ENCODE peak calls at places on chromosome 1, in eight cellular contexts. A is GM23248, J is IMR-90, K is MM.1S, X is mammary epithelial cell, T is left ventricle myocardium inferior, F is endodermal cell, V is adrenal gland. M is an unnamed sample.

GRCh38 chr1:231124746-231125145 is 37.1 kb upstream of the TRIM67 start:
- DNase-seq in A (no peak), J (no peak), K (no peak), X (no peak), T (no peak), F (no peak), V (no peak), M (no peak)

GRCh38 chr1:167431261-167431908 is 86.9 kb downstream of the CD247 start:
- DNase-seq in A (no peak), J (no peak), K (no peak), X (no peak), T (no peak), F (no peak), V (no peak), M (peak; percentile 62)

GRCh38 chr1:35287807-35288640 is 19.5 kb downstream of the ZMYM4 start:
- DNase-seq in A (peak; percentile 88), J (peak; percentile 63), K (no peak), X (peak; percentile 60), T (no peak), F (no peak), V (no peak), M (no peak)

GRCh38 chr1:3409737-3410434 is 44.6 kb upstream of the ARHGEF16 start:
- DNase-seq in A (peak; percentile 91), J (peak; percentile 23), K (no peak), X (peak; percentile 24), T (peak; percentile 54), F (peak; percentile 66), V (peak; percentile 78), M (peak; percentile 57)

GRCh38 chr1:156303241-156303640 is 4.1 kb upstream of the VHLL start:
- DNase-seq in A (no peak), J (no peak), K (no peak), X (no peak), T (no peak), F (no peak), V (no peak), M (no peak)

GRCh38 chr1:176382163-176382562 is 80.8 kb upstream of the PAPPA2 start:
- DNase-seq in A (no peak), J (no peak), K (no peak), X (no peak), T (no peak), F (no peak), V (no peak), M (no peak)

GRCh38 chr1:53500184-53501064 is 41.2 kb downstream of the DMRTB1 start:
- DNase-seq in A (no peak), J (no peak), K (no peak), X (no peak), T (no peak), F (no peak), V (no peak), M (no peak)

GRCh38 chr1:186482661-186483255 is 21.8 kb upstream of the PDC start:
- DNase-seq in A (peak; percentile 80), J (peak; percentile 75), K (peak; percentile 67), X (peak; percentile 53), T (peak; percentile 33), F (peak; percentile 92), V (peak; percentile 78), M (peak; percentile 89)

GRCh38 chr1:27503033-27503432 is 13.1 kb upstream of the WASF2 start:
- DNase-seq in A (no peak), J (no peak), K (no peak), X (no peak), T (no peak), F (no peak), V (no peak), M (no peak)
- H3K4me3 ChIP-seq in A (no peak overlapping the region), J (no peak overlapping the region), K (no peak overlapping the region), X (no peak overlapping the region), T (no peak overlapping the region), F (no peak overlapping the region), V (no peak overlapping the region), M (no peak overlapping the region)

DNA sequence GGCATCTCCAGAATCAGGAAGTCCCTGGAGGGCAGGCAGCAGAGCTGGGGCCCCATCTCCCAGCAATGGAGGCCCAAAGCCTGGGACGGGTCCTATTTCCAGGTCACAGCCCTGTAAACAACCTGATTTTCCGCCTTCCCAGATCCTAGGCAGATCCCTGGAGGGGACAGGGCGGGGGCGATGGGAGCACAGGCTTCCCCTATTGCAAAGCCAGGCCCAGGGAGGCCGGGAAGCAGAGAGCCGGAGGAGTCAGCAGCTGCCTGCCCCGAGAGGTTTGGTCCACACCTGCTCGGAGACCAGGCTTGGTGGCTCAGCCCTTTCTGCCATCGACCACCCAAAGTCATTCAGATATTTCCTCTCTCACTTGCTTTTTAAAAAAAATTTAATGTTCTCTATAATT is 29.2 kb downstream of the CASZ1 start:
- DNase-seq in A (no peak), J (no peak), K (no peak), X (no peak), T (no peak), F (no peak), V (no peak), M (no peak)
- H3K4me1 ChIP-seq in A (no peaks in the 10 kb centered on the region), J (no peaks in the 10 kb centered on the region), K (no peaks in the 10 kb centered on the region), X (peaks cover 4% of the 10 kb centered on the region), T (peaks cover 72% of the 10 kb centered on the region), F (no peaks in the 10 kb centered on the region), V (no peaks in the 10 kb centered on the region), M (peaks cover 13% of the 10 kb centered on the region)

GRCh38 chr1:154611150-154611865 is 3.3 kb upstream of the ADAR start:
- DNase-seq in A (no peak), J (no peak), K (no peak), X (no peak), T (no peak), F (no peak), V (no peak), M (no peak)

GRCh38 chr1:154608522-154609294 is 722 bp upstream of the ADAR start:
- DNase-seq in A (peak; percentile 80), J (peak; percentile 64), K (peak; percentile 62), X (peak; percentile 42), T (peak; percentile 27), F (peak; percentile 92), V (peak; percentile 76), M (peak; percentile 61)

GRCh38 chr1:154607748-154608521 is at the start of gene ADAR:
- DNase-seq in A (peak; percentile 99), J (peak; percentile 99), K (peak; percentile 100), X (peak; percentile 96), T (peak; percentile 90), F (peak; percentile 88), V (peak; percentile 97), M (peak; percentile 99)

GRCh38 chr1:154607084-154607747 is 770 bp downstream of the ADAR start:
- DNase-seq in A (peak; percentile 89), J (peak; percentile 79), K (peak; percentile 35), X (peak; percentile 43), T (no peak), F (no peak), V (peak; percentile 50), M (peak; percentile 52)

GRCh38 chr1:154609398-154610380 is 1.7 kb upstream of the ADAR start:
- DNase-seq in A (peak; percentile 51), J (peak; percentile 36), K (peak; percentile 85), X (peak; percentile 37), T (no peak), F (peak; percentile 85), V (peak; percentile 52), M (no peak)
- H3K4me3 ChIP-seq in A (peak overlapping the region; percentile 89), J (no peak overlapping the region), K (peak overlapping the region; percentile 82), X (no peak overlapping the region), T (no peak overlapping the region), F (no peak overlapping the region), V (no peak overlapping the region), M (no peak overlapping the region)

GRCh38 chr1:206916000-206916709 is 5.6 kb downstream of the FCMR start:
- DNase-seq in A (no peak), J (no peak), K (no peak), X (no peak), T (no peak), F (no peak), V (no peak), M (no peak)

GRCh38 chr1:206912445-206913095 is 9.2 kb downstream of the FCMR start:
- DNase-seq in A (peak; percentile 84), J (peak; percentile 75), K (peak; percentile 88), X (peak; percentile 59), T (peak; percentile 40), F (peak; percentile 86), V (peak; percentile 94), M (peak; percentile 85)

GRCh38 chr1:206918076-206918475 is 3.7 kb downstream of the FCMR start:
- DNase-seq in A (no peak), J (no peak), K (no peak), X (no peak), T (no peak), F (no peak), V (no peak), M (no peak)

GRCh38 chr1:206914138-206914537 is 7.6 kb downstream of the FCMR start:
- DNase-seq in A (no peak), J (no peak), K (no peak), X (no peak), T (no peak), F (no peak), V (no peak), M (no peak)

DNA sequence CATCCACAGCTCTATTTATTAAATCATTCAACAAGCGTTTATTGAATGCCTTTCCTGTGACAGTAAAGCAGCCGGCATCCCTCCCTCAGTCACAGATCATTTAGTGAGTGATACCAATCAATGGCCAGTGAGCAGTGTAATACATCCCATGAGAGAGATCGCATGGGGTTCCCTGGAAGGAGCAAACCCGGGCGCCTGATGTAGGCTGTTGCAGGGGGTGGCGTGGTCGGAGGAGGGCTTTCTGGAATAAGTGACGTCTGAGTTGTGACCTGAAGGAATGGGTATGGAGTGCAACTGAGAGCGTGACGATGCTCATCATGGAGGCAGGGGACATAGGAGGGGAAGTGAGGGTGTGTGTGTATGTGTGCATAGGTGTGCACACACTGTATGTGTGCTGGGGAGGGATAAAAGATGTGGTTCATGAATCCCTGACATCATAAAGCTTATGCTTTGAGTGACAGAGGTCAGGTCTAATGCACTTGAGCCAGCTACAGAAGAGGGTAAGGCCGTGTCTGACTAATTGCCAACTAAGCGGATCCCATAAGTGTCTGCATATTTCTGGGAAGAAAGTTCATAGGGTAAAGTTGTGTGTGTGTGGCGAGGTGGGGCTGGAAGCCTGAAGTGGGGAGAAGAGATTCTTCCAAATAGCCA is 6.5 kb downstream of the FCMR start:
- DNase-seq in A (no peak), J (no peak), K (no peak), X (no peak), T (no peak), F (no peak), V (no peak), M (no peak)
- H3K4me1 ChIP-seq in A (no peaks in the 10 kb centered on the region), J (no peaks in the 10 kb centered on the region), K (peaks cover 26% of the 10 kb centered on the region), X (peaks cover under 1% of the 10 kb centered on the region), T (peaks cover under 1% of the 10 kb centered on the region), F (no peaks in the 10 kb centered on the region), V (no peaks in the 10 kb centered on the region), M (no peaks in the 10 kb centered on the region)

GRCh38 chr1:46489638-46490602 is at the start of gene DMBX1:
- DNase-seq in A (peak; percentile 58), J (no peak), K (peak; percentile 33), X (peak; percentile 46), T (no peak), F (peak; percentile 95), V (no peak), M (no peak)
- H3K4me3 ChIP-seq in A (peak within 1 kb of the TSS; percentile 41), J (no peak within 1 kb of the TSS), K (peak within 1 kb of the TSS; percentile 54), X (peak within 1 kb of the TSS; percentile 25), T (peak within 1 kb of the TSS; percentile 56), F (peak within 1 kb of the TSS; percentile 77), V (no peak within 1 kb of the TSS), M (peak within 1 kb of the TSS; percentile 23)

GRCh38 chr1:15620155-15620545 is 2.9 kb downstream of the DDI2 start:
- DNase-seq in A (peak; percentile 68), J (peak; percentile 75), K (no peak), X (peak; percentile 38), T (no peak), F (no peak), V (no peak), M (no peak)
- H3K4me1 ChIP-seq in A (peaks cover 45% of the 10 kb centered on the region), J (peaks cover 11% of the 10 kb centered on the region), K (peaks cover 7% of the 10 kb centered on the region), X (peaks cover 29% of the 10 kb centered on the region), T (peaks cover 85% of the 10 kb centered on the region), F (peaks cover 6% of the 10 kb centered on the region), V (peaks cover 64% of the 10 kb centered on the region), M (peaks cover 33% of the 10 kb centered on the region)

M was measured in cardiac muscle cell.